ENCODE peak calls at places on chromosomes 13 and 19, in five cellular contexts. S is GM04504; X is activated naive CD4-positive, alpha-beta T cell treated with Interleukin-2 at 50 U/mL for 16 hours; H is T1000; R is activated effector memory CD4-positive, alpha-beta T cell treated with Interleukin-2 at 50 U/mL for 16 hours. E is an unnamed sample.

GRCh38 chr13:40484101-40484800 is 182.2 kb downstream of the FOXO1 start:
- DNase-seq in R (no peak), X (no peak), H (no peak), S (no peak), E (no peak)

GRCh38 chr19:2391118-2391725 is 31.2 kb downstream of the TMPRSS9 start:
- DNase-seq in R (peak), X (peak), S (peak), H (peak), E (peak)

GRCh38 chr19:14614099-14614412 is 31.2 kb downstream of the CLEC17A start:
- DNase-seq in X (no peak), R (no peak), H (no peak), S (no peak), E (no peak)

GRCh38 chr19:30373593-30373992 is 1.4 kb downstream of the ZNF536 start:
- DNase-seq in H (no peak), X (no peak), S (no peak), R (no peak), E (peak)

GRCh38 chr13:43285891-43286602 is 262.7 kb downstream of the DNAJC15 start:
- DNase-seq in H (no peak), X (no peak), R (no peak), S (no peak), E (peak)

GRCh38 chr19:29017788-29018187 is 195.2 kb downstream of the UQCRFS1 start:
- DNase-seq in R (no peak), X (no peak), H (no peak), S (no peak), E (no peak)

GRCh38 chr19:931860-932646 is 6.2 kb downstream of the ARID3A start:
- DNase-seq in R (no peak), S (no peak), X (no peak), H (no peak), E (no peak)

GRCh38 chr19:35254341-35255297 is 5.8 kb downstream of the LSR start:
- DNase-seq in H (no peak), X (no peak), R (no peak), S (no peak), E (no peak)

GRCh38 chr13:99528547-99528946 is 27.3 kb downstream of the TM9SF2 start:
- DNase-seq in R (no peak), X (no peak), S (no peak), H (no peak), E (peak)

E was measured in astrocyte of the hippocampus.